ENCODE peak calls at places on chromosomes 2 and 18, in six cellular contexts. One of them, this sample, is unnamed.

GRCh38 chr2:60872510-60872928 is 8.9 kb upstream of the REL start:
- DNase-seq in endothelial cell of umbilical vein: no peak
- DNase-seq in K562: no peak
- DNase-seq in HepG2: no peak
- DNase-seq in GM12878: peak
- DNase-seq in IMR-90: peak
- DNase-seq in this sample: no peak

GRCh38 chr2:176931588-176932563 is 280.7 kb upstream of the HNRNPA3 start:
- DNase-seq in endothelial cell of umbilical vein: peak
- DNase-seq in K562: peak
- DNase-seq in HepG2: no peak
- DNase-seq in GM12878: peak
- DNase-seq in IMR-90: no peak
- DNase-seq in this sample: peak

GRCh38 chr2:219545610-219546352 is 2.0 kb downstream of the TMEM198 start:
- DNase-seq in endothelial cell of umbilical vein: no peak
- DNase-seq in K562: no peak
- DNase-seq in HepG2: peak
- DNase-seq in GM12878: no peak
- DNase-seq in IMR-90: no peak
- DNase-seq in this sample: no peak

GRCh38 chr2:213640742-213641425 is 356.6 kb downstream of the SPAG16 start:
- DNase-seq in endothelial cell of umbilical vein: no peak
- DNase-seq in K562: no peak
- DNase-seq in HepG2: no peak
- DNase-seq in GM12878: no peak
- DNase-seq in IMR-90: no peak
- DNase-seq in this sample: no peak

GRCh38 chr2:16168506-16169264 is 228.3 kb downstream of the MYCN start:
- DNase-seq in endothelial cell of umbilical vein: no peak
- DNase-seq in K562: no peak
- DNase-seq in HepG2: no peak
- DNase-seq in GM12878: no peak
- DNase-seq in IMR-90: no peak
- DNase-seq in this sample: no peak

GRCh38 chr2:210318891-210319290 is 3.9 kb upstream of the MYL1 start:
- DNase-seq in endothelial cell of umbilical vein: no peak
- DNase-seq in K562: no peak
- DNase-seq in HepG2: no peak
- DNase-seq in GM12878: no peak
- DNase-seq in IMR-90: no peak
- DNase-seq in this sample: no peak

GRCh38 chr2:119218478-119219064 is 5.1 kb upstream of the STEAP3 start:
- DNase-seq in endothelial cell of umbilical vein: peak
- DNase-seq in K562: peak
- DNase-seq in HepG2: peak
- DNase-seq in GM12878: no peak
- DNase-seq in IMR-90: peak
- DNase-seq in this sample: peak

GRCh38 chr2:149679286-149679685 is 91.7 kb upstream of the MMADHC start:
- DNase-seq in endothelial cell of umbilical vein: no peak
- DNase-seq in K562: no peak
- DNase-seq in HepG2: no peak
- DNase-seq in GM12878: no peak
- DNase-seq in IMR-90: peak
- DNase-seq in this sample: no peak

GRCh38 chr2:233408366-233409285 is 54.3 kb downstream of the DGKD start:
- DNase-seq in endothelial cell of umbilical vein: no peak
- DNase-seq in K562: no peak
- DNase-seq in HepG2: no peak
- DNase-seq in GM12878: no peak
- DNase-seq in IMR-90: no peak
- DNase-seq in this sample: no peak

GRCh38 chr2:142874293-142874814 is 3.1 kb upstream of the KYNU start:
- DNase-seq in endothelial cell of umbilical vein: peak
- DNase-seq in K562: no peak
- DNase-seq in HepG2: peak
- DNase-seq in GM12878: no peak
- DNase-seq in IMR-90: peak
- DNase-seq in this sample: no peak

GRCh38 chr18:48785091-48785614 is 165.6 kb downstream of the SMAD7 start:
- DNase-seq in endothelial cell of umbilical vein: no peak
- DNase-seq in K562: no peak
- DNase-seq in HepG2: no peak
- DNase-seq in GM12878: peak
- DNase-seq in IMR-90: no peak
- DNase-seq in this sample: no peak

GRCh38 chr18:50788284-50788683 is 31.5 kb downstream of the MRO start:
- DNase-seq in endothelial cell of umbilical vein: no peak
- DNase-seq in K562: no peak
- DNase-seq in HepG2: no peak
- DNase-seq in GM12878: no peak
- DNase-seq in IMR-90: no peak
- DNase-seq in this sample: no peak

GRCh38 chr18:58345875-58346274 is 283.0 kb downstream of the ALPK2 start:
- DNase-seq in endothelial cell of umbilical vein: no peak
- DNase-seq in K562: no peak
- DNase-seq in HepG2: no peak
- DNase-seq in GM12878: no peak
- DNase-seq in IMR-90: no peak
- DNase-seq in this sample: no peak

GRCh38 chr2:196293751-196294486 is 122.5 kb upstream of the STK17B start:
- DNase-seq in endothelial cell of umbilical vein: peak
- DNase-seq in K562: no peak
- DNase-seq in HepG2: no peak
- DNase-seq in GM12878: no peak
- DNase-seq in IMR-90: peak
- DNase-seq in this sample: no peak

GRCh38 chr18:29436459-29436858 is 1259.5 kb upstream of the CDH2 start:
- DNase-seq in endothelial cell of umbilical vein: no peak
- DNase-seq in K562: no peak
- DNase-seq in HepG2: no peak
- DNase-seq in GM12878: no peak
- DNase-seq in IMR-90: no peak
- DNase-seq in this sample: no peak

GRCh38 chr2:20534913-20535801 is 88.3 kb downstream of the RHOB start:
- DNase-seq in endothelial cell of umbilical vein: no peak
- DNase-seq in K562: no peak
- DNase-seq in HepG2: peak
- DNase-seq in GM12878: no peak
- DNase-seq in IMR-90: no peak
- DNase-seq in this sample: no peak

GRCh38 chr2:106192752-106193490 is 1.2 kb downstream of the UXS1 start:
- DNase-seq in endothelial cell of umbilical vein: peak
- DNase-seq in K562: no peak
- DNase-seq in HepG2: peak
- DNase-seq in GM12878: peak
- DNase-seq in IMR-90: peak
- DNase-seq in this sample: peak

GRCh38 chr2:9375857-9376428 is 47.4 kb downstream of the ITGB1BP1 start:
- DNase-seq in endothelial cell of umbilical vein: no peak
- DNase-seq in K562: no peak
- DNase-seq in HepG2: no peak
- DNase-seq in GM12878: no peak
- DNase-seq in IMR-90: no peak
- DNase-seq in this sample: no peak

GRCh38 chr18:58049000-58049688 is 5.1 kb downstream of the NEDD4L start:
- DNase-seq in endothelial cell of umbilical vein: no peak
- DNase-seq in K562: no peak
- DNase-seq in HepG2: no peak
- DNase-seq in GM12878: no peak
- DNase-seq in IMR-90: no peak
- DNase-seq in this sample: no peak

GRCh38 chr2:51624995-51625394 is 593.1 kb upstream of the NRXN1 start:
- DNase-seq in endothelial cell of umbilical vein: peak
- DNase-seq in K562: no peak
- DNase-seq in HepG2: no peak
- DNase-seq in GM12878: no peak
- DNase-seq in IMR-90: peak
- DNase-seq in this sample: no peak

GRCh38 chr2:139825726-139826125 is 1045.5 kb upstream of the NXPH2 start:
- DNase-seq in endothelial cell of umbilical vein: no peak
- DNase-seq in K562: no peak
- DNase-seq in HepG2: no peak
- DNase-seq in GM12878: no peak
- DNase-seq in IMR-90: no peak
- DNase-seq in this sample: no peak

GRCh38 chr2:152564754-152565551 is 152.3 kb downstream of the PRPF40A start:
- DNase-seq in endothelial cell of umbilical vein: no peak
- DNase-seq in K562: no peak
- DNase-seq in HepG2: no peak
- DNase-seq in GM12878: peak
- DNase-seq in IMR-90: no peak
- DNase-seq in this sample: no peak

DNA sequence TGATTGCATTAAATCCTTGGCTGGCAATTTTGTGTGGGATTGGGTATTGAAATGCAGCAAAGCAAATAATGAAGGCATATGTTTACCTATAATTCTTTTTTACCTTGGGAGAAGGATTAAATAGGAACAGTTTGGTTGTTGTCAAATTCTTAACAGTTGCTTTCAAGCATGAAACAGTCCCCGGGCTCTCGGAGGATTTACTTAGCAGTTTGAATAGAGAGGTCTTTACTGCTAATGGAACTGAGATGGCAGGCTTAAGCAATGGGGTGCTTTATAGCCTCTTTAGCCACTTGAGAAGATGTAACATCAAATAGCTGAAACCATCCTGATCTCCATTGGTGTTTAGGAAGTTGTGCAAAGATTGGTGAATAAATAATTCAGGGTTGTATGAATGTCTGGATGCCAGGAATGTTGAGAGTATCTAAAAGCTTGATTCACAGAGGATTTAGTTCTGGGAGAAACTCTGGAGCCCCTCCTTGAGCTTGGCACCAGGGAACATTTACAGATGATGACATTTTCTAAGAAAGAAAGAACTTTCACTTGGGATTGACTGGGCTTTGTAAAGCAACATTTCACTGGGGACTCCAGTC is 51.8 kb downstream of the PTPRM start:
- DNase-seq in endothelial cell of umbilical vein: no peak
- DNase-seq in K562: no peak
- DNase-seq in HepG2: no peak
- DNase-seq in GM12878: no peak
- DNase-seq in IMR-90: no peak
- DNase-seq in this sample: no peak
- H3K9ac ChIP-seq in endothelial cell of umbilical vein: no peak
- H3K9ac ChIP-seq in K562: no peak
- H3K9ac ChIP-seq in HepG2: no peak
- H3K9ac ChIP-seq in GM12878: no peak
- H3K9ac ChIP-seq in IMR-90: no peak
- H3K9ac ChIP-seq in this sample: no peak

GRCh38 chr18:1102848-1103247 is 198.2 kb downstream of the ADCYAP1 start:
- DNase-seq in endothelial cell of umbilical vein: no peak
- DNase-seq in K562: no peak
- DNase-seq in HepG2: no peak
- DNase-seq in GM12878: no peak
- DNase-seq in IMR-90: no peak
- DNase-seq in this sample: no peak
- TF ChIP-seq POLR2A in endothelial cell of umbilical vein: no peak
- TF ChIP-seq POLR2A in K562: no peak
- TF ChIP-seq POLR2A in HepG2: no peak
- TF ChIP-seq POLR2A in GM12878: no peak
- TF ChIP-seq POLR2A in IMR-90: no peak
- TF ChIP-seq POLR2A in this sample: no peak

DNA sequence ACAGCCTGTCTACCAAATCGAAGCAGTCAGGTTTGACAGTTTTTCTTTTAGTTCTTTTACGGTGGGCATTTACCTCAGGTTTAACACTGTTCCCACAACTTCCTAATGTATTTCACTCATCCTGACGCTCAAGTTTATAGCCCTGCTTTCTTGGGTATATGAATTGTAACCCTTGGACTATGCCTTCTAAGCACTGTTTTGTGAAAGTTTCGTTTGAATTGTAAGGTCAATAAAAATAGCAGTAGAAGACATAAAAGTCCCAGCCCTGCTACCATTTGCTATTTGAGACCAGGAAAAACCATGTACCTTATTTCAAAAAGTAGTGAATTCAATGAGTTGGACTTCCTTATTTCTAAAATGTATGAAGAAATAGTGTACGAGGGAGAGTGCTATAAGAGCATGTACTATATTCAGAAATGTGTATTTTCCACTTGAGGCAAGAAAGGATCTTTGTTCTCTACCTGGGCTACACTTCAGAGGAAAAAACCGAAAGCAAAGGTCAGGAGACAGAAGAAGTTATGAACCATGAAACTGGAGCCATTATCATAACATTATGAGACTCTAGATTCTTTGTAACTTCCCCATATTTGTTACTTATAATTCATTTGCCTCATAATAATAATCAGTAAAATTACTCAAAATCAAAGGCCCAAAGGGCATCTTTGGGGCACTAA is 1.9 kb upstream of the ZC3H15 start:
- DNase-seq in endothelial cell of umbilical vein: no peak
- DNase-seq in K562: no peak
- DNase-seq in HepG2: peak
- DNase-seq in GM12878: no peak
- DNase-seq in IMR-90: no peak
- DNase-seq in this sample: no peak
- H3K4me3 ChIP-seq in endothelial cell of umbilical vein: no peak
- H3K4me3 ChIP-seq in K562: peak
- H3K4me3 ChIP-seq in HepG2: peak
- H3K4me3 ChIP-seq in GM12878: peak
- H3K4me3 ChIP-seq in IMR-90: no peak
- H3K4me3 ChIP-seq in this sample: no peak

GRCh38 chr2:228527481-228527880 is 346.0 kb upstream of the SPHKAP start:
- DNase-seq in endothelial cell of umbilical vein: no peak
- DNase-seq in K562: no peak
- DNase-seq in HepG2: no peak
- DNase-seq in GM12878: no peak
- DNase-seq in IMR-90: peak
- DNase-seq in this sample: no peak

GRCh38 chr2:228535396-228535795 is 353.9 kb upstream of the SPHKAP start:
- DNase-seq in endothelial cell of umbilical vein: no peak
- DNase-seq in K562: no peak
- DNase-seq in HepG2: peak
- DNase-seq in GM12878: no peak
- DNase-seq in IMR-90: no peak
- DNase-seq in this sample: peak

GRCh38 chr2:228533156-228533555 is 351.7 kb upstream of the SPHKAP start:
- DNase-seq in endothelial cell of umbilical vein: no peak
- DNase-seq in K562: no peak
- DNase-seq in HepG2: no peak
- DNase-seq in GM12878: no peak
- DNase-seq in IMR-90: no peak
- DNase-seq in this sample: no peak

GRCh38 chr2:228526687-228527086 is 345.2 kb upstream of the SPHKAP start:
- DNase-seq in endothelial cell of umbilical vein: no peak
- DNase-seq in K562: no peak
- DNase-seq in HepG2: no peak
- DNase-seq in GM12878: no peak
- DNase-seq in IMR-90: no peak
- DNase-seq in this sample: no peak

GRCh38 chr2:228532233-228532632 is 350.7 kb upstream of the SPHKAP start:
- DNase-seq in endothelial cell of umbilical vein: no peak
- DNase-seq in K562: no peak
- DNase-seq in HepG2: no peak
- DNase-seq in GM12878: no peak
- DNase-seq in IMR-90: no peak
- DNase-seq in this sample: no peak
- H3K9ac ChIP-seq in endothelial cell of umbilical vein: no peak
- H3K9ac ChIP-seq in K562: no peak
- H3K9ac ChIP-seq in HepG2: no peak
- H3K9ac ChIP-seq in GM12878: no peak
- H3K9ac ChIP-seq in IMR-90: no peak
- H3K9ac ChIP-seq in this sample: no peak

GRCh38 chr2:68251187-68251854 is 1.0 kb downstream of the PPP3R1 start:
- DNase-seq in endothelial cell of umbilical vein: peak
- DNase-seq in K562: peak
- DNase-seq in HepG2: peak
- DNase-seq in GM12878: peak
- DNase-seq in IMR-90: peak
- DNase-seq in this sample: peak
- TF ChIP-seq POLR2A in endothelial cell of umbilical vein: no peak
- TF ChIP-seq POLR2A in K562: peak
- TF ChIP-seq POLR2A in HepG2: peak
- TF ChIP-seq POLR2A in GM12878: no peak
- TF ChIP-seq POLR2A in IMR-90: peak
- TF ChIP-seq POLR2A in this sample: no peak

This sample was measured in HCT116.